ENCODE peak calls at places on chromosomes 11 and 22, in seven cellular contexts. One of them, this sample, is unnamed.

GRCh38 chr11:17724020-17724908 is 4.9 kb downstream of the MYOD1 start:
- DNase-seq in endothelial cell: no peak
- DNase-seq in AG09309: no peak
- DNase-seq in T-helper 9 cell: no peak
- DNase-seq in heart right ventricle: no peak
- DNase-seq in fibroblast of pulmonary artery: no peak
- DNase-seq in activated T-cell treated with anti-CD3 and anti-CD28 coated beads, Interleukin-2, amount 50 U/mL, for 48 hours: no peak
- DNase-seq in this sample: no peak

GRCh38 chr11:131851951-131852350 is 481.5 kb downstream of the NTM start:
- DNase-seq in heart right ventricle: no peak
- DNase-seq in AG09309: no peak
- DNase-seq in fibroblast of pulmonary artery: no peak
- DNase-seq in T-helper 9 cell: no peak
- DNase-seq in activated T-cell treated with anti-CD3 and anti-CD28 coated beads, Interleukin-2, amount 50 U/mL, for 48 hours: no peak
- DNase-seq in endothelial cell: no peak
- DNase-seq in this sample: no peak

GRCh38 chr22:44625981-44626687 is 75.9 kb upstream of the PRR5 start:
- DNase-seq in AG09309: no peak
- DNase-seq in endothelial cell: peak; percentile 81
- DNase-seq in fibroblast of pulmonary artery: peak; percentile 63
- DNase-seq in heart right ventricle: peak; percentile 63
- DNase-seq in activated T-cell treated with anti-CD3 and anti-CD28 coated beads, Interleukin-2, amount 50 U/mL, for 48 hours: peak; percentile 88
- DNase-seq in T-helper 9 cell: peak; percentile 72
- DNase-seq in this sample: peak; percentile 77

GRCh38 chr11:107898270-107898669 is 30.0 kb upstream of the RAB39A start:
- DNase-seq in AG09309: peak; percentile 18
- DNase-seq in fibroblast of pulmonary artery: peak; percentile 72
- DNase-seq in heart right ventricle: no peak
- DNase-seq in T-helper 9 cell: no peak
- DNase-seq in activated T-cell treated with anti-CD3 and anti-CD28 coated beads, Interleukin-2, amount 50 U/mL, for 48 hours: no peak
- DNase-seq in endothelial cell: peak; percentile 6
- DNase-seq in this sample: no peak

GRCh38 chr11:47186937-47187681 is 875 bp upstream of the PACSIN3 start:
- DNase-seq in activated T-cell treated with anti-CD3 and anti-CD28 coated beads, Interleukin-2, amount 50 U/mL, for 48 hours: peak; percentile 46
- DNase-seq in fibroblast of pulmonary artery: peak; percentile 39
- DNase-seq in heart right ventricle: peak; percentile 85
- DNase-seq in AG09309: no peak
- DNase-seq in endothelial cell: peak; percentile 45
- DNase-seq in T-helper 9 cell: no peak
- DNase-seq in this sample: no peak

GRCh38 chr11:65558785-65559509 is 788 bp upstream of the LTBP3 start:
- DNase-seq in fibroblast of pulmonary artery: peak; percentile 36
- DNase-seq in heart right ventricle: peak; percentile 75
- DNase-seq in T-helper 9 cell: no peak
- DNase-seq in endothelial cell: no peak
- DNase-seq in activated T-cell treated with anti-CD3 and anti-CD28 coated beads, Interleukin-2, amount 50 U/mL, for 48 hours: no peak
- DNase-seq in AG09309: no peak
- DNase-seq in this sample: no peak

GRCh38 chr11:72570893-72571741 is 103.1 kb downstream of the PDE2A start:
- DNase-seq in fibroblast of pulmonary artery: no peak
- DNase-seq in T-helper 9 cell: no peak
- DNase-seq in AG09309: no peak
- DNase-seq in heart right ventricle: no peak
- DNase-seq in endothelial cell: no peak
- DNase-seq in activated T-cell treated with anti-CD3 and anti-CD28 coated beads, Interleukin-2, amount 50 U/mL, for 48 hours: no peak
- DNase-seq in this sample: no peak

GRCh38 chr22:41801886-41802285 is 1.4 kb downstream of the CCDC134 start:
- DNase-seq in heart right ventricle: no peak
- DNase-seq in endothelial cell: no peak
- DNase-seq in AG09309: no peak
- DNase-seq in T-helper 9 cell: no peak
- DNase-seq in fibroblast of pulmonary artery: no peak
- DNase-seq in activated T-cell treated with anti-CD3 and anti-CD28 coated beads, Interleukin-2, amount 50 U/mL, for 48 hours: no peak
- DNase-seq in this sample: no peak

GRCh38 chr11:4658629-4659453 is 15.1 kb downstream of the OR51E1 start:
- DNase-seq in endothelial cell: peak; percentile 26
- DNase-seq in AG09309: no peak
- DNase-seq in heart right ventricle: no peak
- DNase-seq in T-helper 9 cell: no peak
- DNase-seq in fibroblast of pulmonary artery: no peak
- DNase-seq in activated T-cell treated with anti-CD3 and anti-CD28 coated beads, Interleukin-2, amount 50 U/mL, for 48 hours: no peak
- DNase-seq in this sample: no peak

GRCh38 chr22:46581580-46582244 is 38.5 kb upstream of the GRAMD4 start:
- DNase-seq in activated T-cell treated with anti-CD3 and anti-CD28 coated beads, Interleukin-2, amount 50 U/mL, for 48 hours: no peak
- DNase-seq in heart right ventricle: no peak
- DNase-seq in endothelial cell: no peak
- DNase-seq in fibroblast of pulmonary artery: no peak
- DNase-seq in T-helper 9 cell: no peak
- DNase-seq in AG09309: no peak
- DNase-seq in this sample: no peak

GRCh38 chr22:20494978-20495860 is at the start of gene KLHL22:
- DNase-seq in T-helper 9 cell: peak; percentile 7
- DNase-seq in heart right ventricle: peak; percentile 31
- DNase-seq in activated T-cell treated with anti-CD3 and anti-CD28 coated beads, Interleukin-2, amount 50 U/mL, for 48 hours: peak; percentile 60
- DNase-seq in endothelial cell: peak; percentile 39
- DNase-seq in AG09309: no peak
- DNase-seq in fibroblast of pulmonary artery: no peak
- DNase-seq in this sample: peak; percentile 14

GRCh38 chr22:48846200-48846599 is 981.5 kb downstream of the BRD1 start:
- DNase-seq in fibroblast of pulmonary artery: no peak
- DNase-seq in endothelial cell: no peak
- DNase-seq in AG09309: no peak
- DNase-seq in T-helper 9 cell: no peak
- DNase-seq in activated T-cell treated with anti-CD3 and anti-CD28 coated beads, Interleukin-2, amount 50 U/mL, for 48 hours: no peak
- DNase-seq in heart right ventricle: no peak
- DNase-seq in this sample: no peak

GRCh38 chr22:39251762-39252460 is 7.1 kb upstream of the PDGFB start:
- DNase-seq in T-helper 9 cell: no peak
- DNase-seq in fibroblast of pulmonary artery: no peak
- DNase-seq in activated T-cell treated with anti-CD3 and anti-CD28 coated beads, Interleukin-2, amount 50 U/mL, for 48 hours: no peak
- DNase-seq in endothelial cell: no peak
- DNase-seq in AG09309: no peak
- DNase-seq in heart right ventricle: no peak
- DNase-seq in this sample: no peak

GRCh38 chr11:17786824-17787525 is 52.4 kb downstream of the KCNC1 start:
- DNase-seq in activated T-cell treated with anti-CD3 and anti-CD28 coated beads, Interleukin-2, amount 50 U/mL, for 48 hours: no peak
- DNase-seq in AG09309: peak; percentile 49
- DNase-seq in heart right ventricle: no peak
- DNase-seq in endothelial cell: no peak
- DNase-seq in fibroblast of pulmonary artery: peak; percentile 47
- DNase-seq in T-helper 9 cell: no peak
- DNase-seq in this sample: no peak

GRCh38 chr11:114433376-114433775 is 5.9 kb upstream of the REXO2 start:
- DNase-seq in fibroblast of pulmonary artery: no peak
- DNase-seq in heart right ventricle: no peak
- DNase-seq in endothelial cell: no peak
- DNase-seq in activated T-cell treated with anti-CD3 and anti-CD28 coated beads, Interleukin-2, amount 50 U/mL, for 48 hours: no peak
- DNase-seq in T-helper 9 cell: no peak
- DNase-seq in AG09309: no peak
- DNase-seq in this sample: no peak

GRCh38 chr11:72240461-72241289 is 3.3 kb downstream of the PHOX2A start:
- DNase-seq in fibroblast of pulmonary artery: no peak
- DNase-seq in activated T-cell treated with anti-CD3 and anti-CD28 coated beads, Interleukin-2, amount 50 U/mL, for 48 hours: peak; percentile 44
- DNase-seq in T-helper 9 cell: no peak
- DNase-seq in AG09309: no peak
- DNase-seq in heart right ventricle: peak; percentile 12
- DNase-seq in endothelial cell: no peak
- DNase-seq in this sample: no peak

GRCh38 chr22:28951969-28952521 is 68.7 kb downstream of the ZNRF3 start:
- DNase-seq in endothelial cell: no peak
- DNase-seq in heart right ventricle: no peak
- DNase-seq in T-helper 9 cell: no peak
- DNase-seq in AG09309: peak; percentile 73
- DNase-seq in activated T-cell treated with anti-CD3 and anti-CD28 coated beads, Interleukin-2, amount 50 U/mL, for 48 hours: no peak
- DNase-seq in fibroblast of pulmonary artery: peak; percentile 49
- DNase-seq in this sample: no peak

GRCh38 chr22:21992593-21993237 is 10.1 kb upstream of the TOP3B start:
- DNase-seq in AG09309: no peak
- DNase-seq in fibroblast of pulmonary artery: no peak
- DNase-seq in heart right ventricle: no peak
- DNase-seq in T-helper 9 cell: no peak
- DNase-seq in activated T-cell treated with anti-CD3 and anti-CD28 coated beads, Interleukin-2, amount 50 U/mL, for 48 hours: no peak
- DNase-seq in endothelial cell: no peak
- DNase-seq in this sample: no peak

GRCh38 chr11:70470127-70470526 is 71.8 kb downstream of the CTTN start:
- DNase-seq in endothelial cell: no peak
- DNase-seq in activated T-cell treated with anti-CD3 and anti-CD28 coated beads, Interleukin-2, amount 50 U/mL, for 48 hours: no peak
- DNase-seq in AG09309: no peak
- DNase-seq in T-helper 9 cell: no peak
- DNase-seq in heart right ventricle: no peak
- DNase-seq in fibroblast of pulmonary artery: no peak
- DNase-seq in this sample: no peak

GRCh38 chr11:61447601-61448551 is 18.0 kb downstream of the SDHAF2 start:
- DNase-seq in endothelial cell: no peak
- DNase-seq in heart right ventricle: peak; percentile 32
- DNase-seq in activated T-cell treated with anti-CD3 and anti-CD28 coated beads, Interleukin-2, amount 50 U/mL, for 48 hours: peak; percentile 29
- DNase-seq in fibroblast of pulmonary artery: no peak
- DNase-seq in T-helper 9 cell: no peak
- DNase-seq in AG09309: no peak
- DNase-seq in this sample: no peak

GRCh38 chr11:110762596-110762995 is 50.4 kb upstream of the ARHGAP20 start:
- DNase-seq in heart right ventricle: no peak
- DNase-seq in activated T-cell treated with anti-CD3 and anti-CD28 coated beads, Interleukin-2, amount 50 U/mL, for 48 hours: no peak
- DNase-seq in AG09309: no peak
- DNase-seq in fibroblast of pulmonary artery: no peak
- DNase-seq in T-helper 9 cell: no peak
- DNase-seq in endothelial cell: no peak
- DNase-seq in this sample: no peak

GRCh38 chr22:38030311-38031133 is 26.7 kb upstream of the PICK1 start:
- DNase-seq in endothelial cell: no peak
- DNase-seq in fibroblast of pulmonary artery: no peak
- DNase-seq in heart right ventricle: no peak
- DNase-seq in AG09309: no peak
- DNase-seq in T-helper 9 cell: no peak
- DNase-seq in activated T-cell treated with anti-CD3 and anti-CD28 coated beads, Interleukin-2, amount 50 U/mL, for 48 hours: no peak
- DNase-seq in this sample: no peak

GRCh38 chr11:47659273-47659672 is 16.9 kb upstream of the MTCH2 start:
- DNase-seq in AG09309: no peak
- DNase-seq in heart right ventricle: no peak
- DNase-seq in T-helper 9 cell: no peak
- DNase-seq in fibroblast of pulmonary artery: peak; percentile 25
- DNase-seq in activated T-cell treated with anti-CD3 and anti-CD28 coated beads, Interleukin-2, amount 50 U/mL, for 48 hours: no peak
- DNase-seq in endothelial cell: no peak
- DNase-seq in this sample: no peak

GRCh38 chr22:44659140-44659539 is 42.9 kb upstream of the PRR5 start:
- DNase-seq in AG09309: no peak
- DNase-seq in activated T-cell treated with anti-CD3 and anti-CD28 coated beads, Interleukin-2, amount 50 U/mL, for 48 hours: no peak
- DNase-seq in endothelial cell: no peak
- DNase-seq in heart right ventricle: no peak
- DNase-seq in fibroblast of pulmonary artery: no peak
- DNase-seq in T-helper 9 cell: no peak
- DNase-seq in this sample: no peak

This sample was measured in activated gamma-delta T cell treated with Interleukin-2 at 50 U/mL for 16 hours.